ENCODE peak calls at places on chromosomes 1 and 21, in five cellular contexts. One of them, this sample, is unnamed.

GRCh38 chr1:24913616-24914225 is 16.4 kb downstream of the RUNX3 start:
- DNase-seq in upper lobe of right lung: no peak
- DNase-seq in AG04450: no peak
- DNase-seq in brain microvascular endothelial cell: no peak
- DNase-seq in A673: no peak
- DNase-seq in this sample: no peak

GRCh38 chr21:41410767-41411448 is 15.1 kb upstream of the MX1 start:
- DNase-seq in upper lobe of right lung: no peak
- DNase-seq in brain microvascular endothelial cell: no peak
- DNase-seq in AG04450: no peak
- DNase-seq in A673: peak
- DNase-seq in this sample: no peak

GRCh38 chr1:208437416-208437815 is 193.2 kb upstream of the PLXNA2 start:
- DNase-seq in AG04450: no peak
- DNase-seq in A673: no peak
- DNase-seq in upper lobe of right lung: no peak
- DNase-seq in brain microvascular endothelial cell: peak
- DNase-seq in this sample: peak

GRCh38 chr1:33374336-33375105 is 53.6 kb upstream of the A3GALT2 start:
- DNase-seq in A673: no peak
- DNase-seq in AG04450: no peak
- DNase-seq in brain microvascular endothelial cell: no peak
- DNase-seq in upper lobe of right lung: no peak
- DNase-seq in this sample: no peak

GRCh38 chr1:204692852-204693356 is 7.4 kb upstream of the LRRN2 start:
- DNase-seq in AG04450: no peak
- DNase-seq in brain microvascular endothelial cell: no peak
- DNase-seq in A673: no peak
- DNase-seq in upper lobe of right lung: no peak
- DNase-seq in this sample: no peak

GRCh38 chr1:226181996-226182714 is 4.4 kb downstream of the ACBD3 start:
- DNase-seq in A673: peak
- DNase-seq in AG04450: no peak
- DNase-seq in upper lobe of right lung: peak
- DNase-seq in brain microvascular endothelial cell: peak
- DNase-seq in this sample: peak

GRCh38 chr1:229437443-229437842 is 3.5 kb upstream of the ACTA1 start:
- DNase-seq in brain microvascular endothelial cell: no peak
- DNase-seq in AG04450: no peak
- DNase-seq in upper lobe of right lung: no peak
- DNase-seq in A673: no peak
- DNase-seq in this sample: no peak

GRCh38 chr1:159430985-159431384 is 1.0 kb upstream of the OR10J4 start:
- DNase-seq in upper lobe of right lung: no peak
- DNase-seq in AG04450: no peak
- DNase-seq in A673: no peak
- DNase-seq in brain microvascular endothelial cell: no peak
- DNase-seq in this sample: no peak

GRCh38 chr1:24567792-24568388 is 12.0 kb downstream of the NCMAP start:
- DNase-seq in A673: no peak
- DNase-seq in upper lobe of right lung: peak
- DNase-seq in AG04450: no peak
- DNase-seq in brain microvascular endothelial cell: no peak
- DNase-seq in this sample: no peak

GRCh38 chr1:225642177-225642576 is 10.7 kb downstream of the ENAH start:
- DNase-seq in AG04450: no peak
- DNase-seq in A673: no peak
- DNase-seq in brain microvascular endothelial cell: no peak
- DNase-seq in upper lobe of right lung: no peak
- DNase-seq in this sample: no peak

GRCh38 chr1:59105548-59106507 is 191.1 kb upstream of the FGGY start:
- DNase-seq in A673: no peak
- DNase-seq in brain microvascular endothelial cell: no peak
- DNase-seq in AG04450: no peak
- DNase-seq in upper lobe of right lung: no peak
- DNase-seq in this sample: no peak

GRCh38 chr1:4048076-4048475 is 148.0 kb upstream of the C1orf174 start:
- DNase-seq in A673: no peak
- DNase-seq in upper lobe of right lung: no peak
- DNase-seq in brain microvascular endothelial cell: no peak
- DNase-seq in AG04450: no peak
- DNase-seq in this sample: no peak
- TF ChIP-seq CTCF in A673: no peak
- TF ChIP-seq CTCF in upper lobe of right lung: no peak
- TF ChIP-seq CTCF in brain microvascular endothelial cell: no peak
- TF ChIP-seq CTCF in AG04450: no peak
- TF ChIP-seq CTCF in this sample: no peak

DNA sequence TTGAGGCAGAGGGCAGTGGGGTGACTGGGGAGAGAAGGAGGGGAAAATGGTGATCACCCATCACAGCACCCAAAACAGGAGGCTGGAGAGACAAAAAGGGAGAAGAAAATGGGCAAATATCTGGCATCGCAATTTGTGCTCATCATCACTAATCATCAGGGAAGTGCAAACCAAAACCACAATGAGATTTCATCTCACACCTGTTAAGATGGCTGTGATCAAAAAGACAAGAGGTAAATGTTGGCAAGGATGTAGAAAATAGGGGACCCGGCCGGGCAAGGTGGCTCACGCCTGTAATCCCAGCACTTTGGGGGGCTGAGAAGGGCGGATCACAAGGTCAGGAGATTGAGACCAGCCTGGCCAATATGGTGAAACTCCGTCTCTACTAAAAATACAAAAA is 74.0 kb downstream of the KIF14 start:
- DNase-seq in A673: no peak
- DNase-seq in AG04450: no peak
- DNase-seq in brain microvascular endothelial cell: no peak
- DNase-seq in upper lobe of right lung: no peak
- DNase-seq in this sample: no peak
- H3K27ac ChIP-seq in A673: no peak
- H3K27ac ChIP-seq in AG04450: no peak
- H3K27ac ChIP-seq in brain microvascular endothelial cell: no peak
- H3K27ac ChIP-seq in upper lobe of right lung: no peak
- H3K27ac ChIP-seq in this sample: no peak

DNA sequence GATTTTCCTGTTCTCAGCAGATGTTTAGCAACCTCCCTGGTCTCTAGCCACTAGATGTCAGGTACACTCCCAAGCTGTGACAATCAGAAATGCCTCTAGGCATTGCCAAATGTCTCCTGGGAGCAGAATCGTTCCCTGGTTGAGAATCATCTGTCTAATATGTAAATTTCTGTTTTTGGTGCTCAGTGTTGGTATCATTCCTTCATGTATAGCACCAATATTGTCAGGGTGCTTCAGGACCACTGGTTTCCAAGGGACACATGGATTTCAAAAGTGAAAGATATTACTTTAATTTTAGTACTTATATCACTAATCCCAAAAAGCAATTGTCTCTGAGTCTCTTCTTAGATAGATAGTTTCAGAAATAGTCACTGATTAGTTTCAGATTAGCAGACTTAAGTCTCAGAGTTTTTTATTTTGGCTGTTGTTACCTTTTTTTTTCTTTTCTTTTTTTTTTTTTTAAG is 160.1 kb downstream of the PTPRC start:
- DNase-seq in AG04450: no peak
- DNase-seq in upper lobe of right lung: no peak
- DNase-seq in brain microvascular endothelial cell: no peak
- DNase-seq in A673: peak
- DNase-seq in this sample: no peak
- TF ChIP-seq CTCF in AG04450: no peak
- TF ChIP-seq CTCF in upper lobe of right lung: peak
- TF ChIP-seq CTCF in brain microvascular endothelial cell: no peak
- TF ChIP-seq CTCF in A673: peak
- TF ChIP-seq CTCF in this sample: no peak

DNA sequence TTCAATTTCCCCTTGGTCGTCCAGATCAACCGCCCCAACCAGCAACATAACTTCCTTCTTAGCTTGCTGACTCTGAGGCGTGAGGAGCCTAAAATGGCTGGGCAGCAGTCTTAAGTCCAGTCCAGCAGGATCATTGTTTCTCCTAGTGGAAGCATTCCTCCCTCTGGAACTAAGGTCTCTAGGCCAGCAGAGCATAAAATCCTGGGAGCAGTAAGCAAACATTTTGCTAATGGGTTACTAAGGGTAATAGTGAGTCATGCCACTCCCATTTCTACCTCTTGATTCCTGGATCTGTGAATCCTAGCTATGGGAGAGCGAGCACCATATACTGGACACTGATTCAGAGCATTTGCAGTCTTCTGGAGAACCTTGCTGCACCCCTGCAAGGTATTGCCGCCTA is 59.9 kb downstream of the ADSS2 start:
- DNase-seq in AG04450: no peak
- DNase-seq in brain microvascular endothelial cell: no peak
- DNase-seq in A673: no peak
- DNase-seq in upper lobe of right lung: no peak
- DNase-seq in this sample: peak
- H3K27ac ChIP-seq in AG04450: no peak
- H3K27ac ChIP-seq in brain microvascular endothelial cell: no peak
- H3K27ac ChIP-seq in A673: no peak
- H3K27ac ChIP-seq in upper lobe of right lung: no peak
- H3K27ac ChIP-seq in this sample: no peak

DNA sequence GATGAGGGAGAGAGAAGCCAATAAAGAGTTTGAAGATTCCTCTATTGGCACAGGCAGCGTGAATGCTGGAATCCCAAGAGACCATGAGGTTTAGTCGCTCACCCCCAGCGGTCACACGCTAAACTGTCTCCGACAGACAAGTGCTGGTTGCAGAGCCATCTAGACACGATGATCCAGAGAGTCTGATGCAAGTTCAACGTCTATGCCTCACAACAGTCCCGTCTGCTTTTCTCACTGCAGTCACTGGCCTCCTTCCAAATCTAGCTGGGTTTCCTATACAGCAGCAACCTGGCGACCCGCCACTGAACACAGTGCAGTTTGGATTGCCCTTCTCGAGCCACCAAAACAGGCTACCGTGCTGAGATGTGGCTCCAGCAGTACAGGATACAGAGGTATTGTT is 98.6 kb upstream of the KRTAP19-8 start:
- DNase-seq in upper lobe of right lung: no peak
- DNase-seq in AG04450: peak
- DNase-seq in brain microvascular endothelial cell: peak
- DNase-seq in A673: peak
- DNase-seq in this sample: no peak
- TF ChIP-seq CTCF in upper lobe of right lung: no peak
- TF ChIP-seq CTCF in AG04450: no peak
- TF ChIP-seq CTCF in brain microvascular endothelial cell: peak
- TF ChIP-seq CTCF in A673: peak
- TF ChIP-seq CTCF in this sample: no peak

DNA sequence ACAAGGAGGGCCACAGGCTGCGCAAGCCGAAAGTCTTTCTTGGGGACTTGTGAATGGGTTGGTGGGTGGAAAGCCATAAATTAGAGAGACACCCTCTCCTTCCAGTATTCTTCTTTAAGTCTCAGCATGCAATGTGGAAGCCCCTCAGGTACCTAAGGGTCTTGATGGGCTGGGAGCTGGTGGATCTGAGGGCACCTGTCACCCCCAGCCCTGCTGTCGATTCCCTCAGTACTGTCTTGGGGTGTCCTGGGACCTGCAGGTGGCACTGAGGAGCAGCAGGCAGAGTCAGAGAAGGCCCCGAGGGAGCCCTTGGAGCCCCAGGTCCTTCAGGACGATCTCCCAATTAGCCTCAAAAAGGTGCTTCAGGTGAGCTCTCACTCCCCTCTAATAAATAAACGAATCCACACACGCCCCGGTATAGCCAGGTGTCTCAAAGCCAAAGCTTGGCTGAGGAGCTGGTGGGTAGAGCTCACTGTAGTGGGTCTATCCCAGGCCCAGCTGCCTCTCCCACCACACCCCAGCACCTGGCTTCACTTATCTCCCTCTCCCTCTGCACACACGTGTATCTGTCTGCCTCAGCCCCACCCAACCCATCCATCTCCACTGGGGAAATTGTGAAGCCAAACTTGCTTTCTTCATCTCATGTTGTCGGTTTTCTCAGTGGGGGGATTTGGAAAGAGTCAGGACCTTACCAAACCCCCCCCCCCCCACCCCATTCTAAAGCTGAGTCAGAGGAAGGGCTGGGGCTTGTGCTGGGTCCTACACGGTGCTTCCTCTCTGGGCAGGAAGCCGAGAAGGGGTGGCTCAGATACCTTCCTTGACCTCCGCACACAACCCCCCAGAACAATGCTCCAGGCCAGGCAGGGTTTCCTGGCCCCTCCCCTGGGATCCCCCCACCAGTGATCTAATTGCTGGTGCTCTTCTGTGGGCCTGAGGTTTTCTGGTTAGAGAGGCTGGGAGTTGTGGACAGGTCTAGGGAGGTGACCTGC is 1.6 kb downstream of the ADAM15 start:
- DNase-seq in upper lobe of right lung: no peak
- DNase-seq in AG04450: no peak
- DNase-seq in brain microvascular endothelial cell: no peak
- DNase-seq in A673: no peak
- DNase-seq in this sample: peak
- H3K27ac ChIP-seq in upper lobe of right lung: peak
- H3K27ac ChIP-seq in AG04450: no peak
- H3K27ac ChIP-seq in brain microvascular endothelial cell: no peak
- H3K27ac ChIP-seq in A673: no peak
- H3K27ac ChIP-seq in this sample: peak

GRCh38 chr1:97192872-97193572 is 471.4 kb downstream of the PTBP2 start:
- DNase-seq in brain microvascular endothelial cell: peak
- DNase-seq in A673: no peak
- DNase-seq in AG04450: peak
- DNase-seq in upper lobe of right lung: no peak
- DNase-seq in this sample: peak
- TF ChIP-seq CTCF in brain microvascular endothelial cell: peak
- TF ChIP-seq CTCF in A673: no peak
- TF ChIP-seq CTCF in AG04450: peak
- TF ChIP-seq CTCF in upper lobe of right lung: no peak
- TF ChIP-seq CTCF in this sample: no peak

GRCh38 chr1:195150768-195151167 is 1457.5 kb downstream of the KCNT2 start:
- DNase-seq in AG04450: no peak
- DNase-seq in upper lobe of right lung: no peak
- DNase-seq in A673: no peak
- DNase-seq in brain microvascular endothelial cell: no peak
- DNase-seq in this sample: no peak

GRCh38 chr1:195158091-195158490 is 1450.1 kb downstream of the KCNT2 start:
- DNase-seq in A673: no peak
- DNase-seq in upper lobe of right lung: no peak
- DNase-seq in brain microvascular endothelial cell: no peak
- DNase-seq in AG04450: no peak
- DNase-seq in this sample: no peak

DNA sequence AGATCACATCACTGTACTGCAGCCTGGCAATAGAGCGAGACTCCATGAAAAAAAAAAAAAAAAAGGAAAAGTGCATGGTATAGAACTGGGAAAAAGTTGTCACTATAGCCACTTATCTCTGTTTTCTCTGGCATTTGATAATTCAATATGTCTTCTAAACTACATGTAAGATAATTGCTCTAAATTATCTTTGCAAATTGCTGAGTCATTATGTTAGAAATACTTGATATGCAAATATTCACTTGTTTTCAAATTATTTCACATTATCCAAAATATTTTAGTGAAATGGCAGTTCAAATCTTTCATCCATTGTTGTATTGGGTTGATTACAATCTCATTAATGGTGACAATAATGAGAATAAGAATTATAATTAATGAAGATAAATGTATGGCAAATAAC is 1455.1 kb downstream of the KCNT2 start:
- DNase-seq in upper lobe of right lung: no peak
- DNase-seq in A673: no peak
- DNase-seq in AG04450: no peak
- DNase-seq in brain microvascular endothelial cell: no peak
- DNase-seq in this sample: no peak
- H3K27ac ChIP-seq in upper lobe of right lung: no peak
- H3K27ac ChIP-seq in A673: no peak
- H3K27ac ChIP-seq in AG04450: no peak
- H3K27ac ChIP-seq in brain microvascular endothelial cell: no peak
- H3K27ac ChIP-seq in this sample: no peak

This sample was measured in RWPE1.